ENCODE peak calls at places on chromosomes 12 and 14, in four cellular contexts. M, F, Y and T are unnamed samples. For H3K4me1, the result is how much of the 10 kb centered on the place peaks cover.

GRCh38 chr14:95072310-95072709 is 85.0 kb downstream of the DICER1 start:
- DNase-seq in F (no peak), Y (no peak), M (no peak), T (no peak)

GRCh38 chr12:27515671-27516070 is 8.3 kb upstream of the PPFIBP1 start:
- DNase-seq in M (no peak), Y (no peak), F (no peak), T (no peak)

GRCh38 chr12:96427269-96427729 is 27.1 kb upstream of the CDK17 start:
- DNase-seq in F (peak), Y (no peak), M (peak), T (peak)

GRCh38 chr14:36944307-36945010 is 227.9 kb downstream of the SLC25A21 start:
- DNase-seq in M (no peak), Y (no peak), F (peak), T (no peak)

GRCh38 chr12:65100140-65100539 is 21.0 kb downstream of the WIF1 start:
- DNase-seq in Y (no peak), M (peak), F (no peak), T (no peak)

GRCh38 chr12:107760207-107760816 is 625 bp downstream of the PRDM4 start:
- DNase-seq in M (peak), Y (peak), F (peak), T (peak)

GRCh38 chr14:29724991-29725390 is 202.7 kb downstream of the PRKD1 start:
- DNase-seq in Y (no peak), M (peak), F (peak), T (no peak)

GRCh38 chr14:103693514-103693913 is 21.7 kb downstream of the XRCC3 start:
- DNase-seq in Y (peak), F (no peak), M (no peak), T (no peak)

GRCh38 chr12:85527192-85527591 is 247.2 kb downstream of the ALX1 start:
- DNase-seq in F (no peak), M (no peak), Y (no peak), T (no peak)

GRCh38 chr14:90213099-90213748 is 43.1 kb upstream of the PSMC1 start:
- DNase-seq in F (no peak), M (no peak), Y (no peak), T (no peak)

GRCh38 chr12:110252716-110253115 is 28.3 kb upstream of the ATP2A2 start:
- DNase-seq in M (no peak), F (no peak), Y (no peak), T (no peak)

GRCh38 chr12:27331299-27331926 is 1.2 kb upstream of the BMAL2 start:
- DNase-seq in M (peak), F (peak), Y (no peak), T (no peak)

GRCh38 chr12:15829949-15830348 is 40.8 kb upstream of the EPS8 start:
- DNase-seq in F (peak), Y (no peak), M (peak), T (no peak)

GRCh38 chr12:92503977-92504966 is 198.5 kb upstream of the PLEKHG7 start:
- DNase-seq in F (no peak), M (no peak), Y (peak), T (no peak)

GRCh38 chr12:14952295-14952995 is 9.0 kb downstream of the ARHGDIB start:
- DNase-seq in Y (no peak), F (peak), M (peak), T (no peak)

GRCh38 chr14:63388766-63389431 is 70.2 kb upstream of the GPHB5 start:
- DNase-seq in Y (peak), F (peak), M (peak), T (peak)

GRCh38 chr14:35632276-35633071 is 98.5 kb downstream of the INSM2 start:
- DNase-seq in F (peak), Y (no peak), M (peak), T (no peak)

GRCh38 chr12:109637996-109638395 is 64.4 kb downstream of the MVK start:
- DNase-seq in M (no peak), F (no peak), Y (no peak), T (no peak)

GRCh38 chr12:1741154-1741949 is 50.5 kb downstream of the ADIPOR2 start:
- DNase-seq in Y (no peak), F (peak), M (no peak), T (no peak)

GRCh38 chr14:71933026-71933587 is 878 bp downstream of the RGS6 start:
- DNase-seq in Y (no peak), F (peak), M (peak), T (no peak)

GRCh38 chr14:32078030-32078793 is 1.1 kb downstream of the ARHGAP5 start:
- DNase-seq in Y (peak), M (peak), F (peak), T (peak)

GRCh38 chr12:25084816-25085215 is 110.1 kb downstream of the DNAI7 start:
- DNase-seq in F (no peak), M (no peak), Y (no peak), T (no peak)

GRCh38 chr12:14836336-14837210 is 6.8 kb downstream of the ART4 start:
- DNase-seq in M (peak), Y (no peak), F (peak), T (no peak)

GRCh38 chr14:56581041-56581727 is 1.6 kb downstream of the TMEM260 start:
- DNase-seq in Y (no peak), M (no peak), F (no peak), T (no peak)

GRCh38 chr12:3885179-3886094 is 12.2 kb upstream of the PARP11 start:
- DNase-seq in F (peak), Y (no peak), M (peak), T (no peak)

GRCh38 chr14:99792551-99793212 is 531 bp upstream of the EML1 start:
- DNase-seq in M (peak), Y (no peak), F (peak), T (no peak)

GRCh38 chr14:62592877-62593276 is 452.4 kb downstream of the KCNH5 start:
- DNase-seq in M (no peak), F (peak), Y (no peak), T (no peak)

GRCh38 chr12:56839489-56840442 is 76.6 kb downstream of the HSD17B6 start:
- DNase-seq in M (peak), F (peak), Y (peak), T (peak)

GRCh38 chr14:34081126-34081575 is 130.3 kb upstream of the EGLN3 start:
- DNase-seq in Y (no peak), M (peak), F (peak), T (no peak)

GRCh38 chr12:75481013-75481705 is 604 bp downstream of the GLIPR1 start:
- DNase-seq in F (no peak), M (peak), Y (no peak), T (no peak)

DNA sequence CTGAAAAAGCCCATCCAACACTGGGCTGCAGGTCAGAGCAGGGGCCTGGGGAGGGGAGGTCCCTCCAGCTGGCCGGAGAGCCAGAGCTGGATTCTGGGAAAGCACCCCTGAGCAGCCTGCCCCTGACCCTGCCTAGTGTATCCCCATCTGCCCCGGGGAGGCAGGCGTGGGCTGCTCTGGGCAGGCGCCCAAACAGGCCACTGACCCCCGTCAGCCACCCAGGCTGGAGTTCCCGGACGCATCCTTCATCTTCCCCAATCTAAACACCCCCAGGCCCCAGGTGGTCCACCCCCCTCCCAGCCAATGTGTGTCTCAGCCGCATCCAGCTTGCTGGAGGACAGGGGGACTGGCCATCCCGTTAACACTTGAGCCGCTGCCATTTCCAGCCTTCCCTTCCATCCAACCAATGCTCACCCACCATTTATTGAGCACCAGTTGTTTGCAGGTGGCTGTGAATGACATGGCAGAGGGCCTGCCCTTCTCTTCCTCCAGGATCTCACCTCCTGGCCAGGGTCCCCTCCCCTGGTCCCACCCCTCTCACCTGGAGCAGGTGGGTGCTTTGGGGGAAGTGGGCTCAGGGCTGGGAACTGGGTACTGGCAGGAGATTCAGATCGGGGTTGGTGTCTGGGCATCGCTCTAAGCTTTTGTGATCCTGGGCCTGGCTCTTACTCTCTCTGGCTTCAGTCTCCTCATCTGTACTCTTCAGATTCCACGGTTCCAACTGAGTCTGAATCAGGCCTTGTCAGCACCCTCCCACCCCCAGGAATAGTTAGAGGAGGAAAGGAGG is 743 bp upstream of the DTX1 start:
- DNase-seq in F (no peak), M (no peak), Y (no peak), T (no peak)
- H3K4me3 ChIP-seq in F (no peak), M (no peak), Y (no peak), T (no peak)

DNA sequence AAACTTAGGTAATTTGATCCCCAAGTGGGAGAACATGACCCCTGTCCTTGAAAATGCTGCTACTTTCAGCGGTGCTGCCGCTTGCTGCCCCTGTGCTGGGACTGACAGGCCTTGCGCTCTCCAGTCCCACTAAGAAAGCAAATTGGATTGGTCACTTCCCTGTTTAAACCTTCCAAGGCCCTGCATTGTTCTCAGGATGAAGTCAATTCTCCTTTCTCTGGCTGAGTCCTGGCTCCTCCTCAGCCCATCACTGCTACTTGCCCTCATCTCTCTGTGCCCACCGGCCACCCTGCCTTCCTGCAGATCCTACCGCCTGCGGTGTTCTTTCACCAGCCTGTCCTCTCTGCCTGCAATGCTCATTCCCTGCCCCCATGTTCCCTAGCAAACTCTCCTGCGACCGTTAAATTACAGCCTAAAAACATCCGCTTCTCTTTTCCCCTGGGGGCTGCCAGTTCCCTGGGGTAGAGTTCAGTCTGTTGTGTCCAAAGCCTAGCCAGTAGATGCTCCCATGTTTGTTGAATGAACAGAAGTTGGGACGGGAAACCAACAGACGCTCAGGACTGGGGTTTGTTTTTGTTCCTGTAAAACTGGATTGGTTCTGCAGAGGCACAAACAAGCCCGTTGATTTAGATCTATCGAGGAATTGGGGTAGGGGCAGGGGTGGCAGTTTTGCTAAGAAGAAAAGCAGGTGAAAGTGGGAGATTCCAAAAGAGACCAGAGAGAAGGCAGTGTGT is 127.3 kb upstream of the HIF1A start:
- DNase-seq in F (no peak), M (no peak), Y (no peak), T (peak)
- H3K4me1 ChIP-seq in F (half or more), M (under half), Y (half or more), T (under half)

GRCh38 chr14:53108292-53108937 is 44.7 kb downstream of the DDHD1 start:
- DNase-seq in M (no peak), F (no peak), Y (no peak), T (no peak)
- H3K4me3 ChIP-seq in M (no peak), F (no peak), Y (peak), T (peak)

DNA sequence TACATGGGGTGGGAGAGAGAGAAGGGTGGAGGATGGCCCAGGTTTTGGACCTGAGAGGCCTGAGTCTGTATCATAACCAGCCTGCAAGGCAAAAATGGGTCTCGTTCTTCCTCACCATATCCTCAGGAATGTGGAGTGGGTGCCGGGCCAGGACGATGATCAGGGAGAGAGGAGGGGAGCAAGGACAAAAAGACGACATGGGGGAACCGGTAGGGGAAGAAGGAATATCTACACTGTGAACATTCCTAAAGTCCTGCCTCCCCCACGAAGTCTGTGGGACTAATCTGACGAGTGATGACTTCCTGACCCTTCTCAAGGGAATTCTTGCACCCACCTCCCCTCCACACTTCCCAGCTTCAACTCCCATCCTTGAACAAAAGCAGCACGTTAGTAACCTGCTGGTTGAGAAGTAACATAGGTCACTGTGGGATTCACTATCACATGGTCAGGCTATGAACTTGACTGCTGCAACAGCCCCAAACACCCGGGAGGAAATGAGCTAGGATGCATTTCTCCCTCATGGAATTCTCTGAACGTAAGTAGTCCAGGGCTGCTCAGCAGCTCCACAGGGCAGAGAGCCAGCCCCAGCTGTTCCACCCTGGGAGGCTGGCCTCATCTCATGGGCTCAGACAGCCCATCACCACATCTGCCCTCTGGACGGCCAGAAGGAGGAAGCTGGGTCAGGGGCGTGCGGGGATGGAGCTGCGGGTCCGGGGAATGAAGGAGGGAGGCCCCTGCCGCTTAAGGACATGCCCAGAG is 36.8 kb upstream of the VWF start:
- DNase-seq in Y (no peak), F (peak), M (peak), T (no peak)
- H3K4me1 ChIP-seq in Y (under half), F (under half), M (under half), T (under half)